ENCODE peak calls at places on chromosomes 1 and 21, in six cellular contexts. U is A549, M is prostate gland, W is mesenchymal stem cell, K is tibial artery, F is testis. E is an unnamed sample.
A peak's percentile ranks its signal among the peaks of the same experiment; 100 is the strongest.

GRCh38 chr1:236338096-236338495 is 56.0 kb upstream of the EDARADD start:
- DNase-seq in W (no peak), U (no peak), M (no peak), K (no peak), F (no peak), E (no peak)

GRCh38 chr1:244450597-244451538 is 841 bp downstream of the ADSS2 start:
- DNase-seq in K (peak; percentile 81), M (peak; percentile 33), F (peak; percentile 55), W (peak; percentile 77), U (peak; percentile 40), E (peak; percentile 62)

GRCh38 chr1:181972256-181972655 is 89.3 kb downstream of the ZNF648 start:
- DNase-seq in F (no peak), W (no peak), U (no peak), K (no peak), M (no peak), E (no peak)

GRCh38 chr1:170929835-170930554 is 5.3 kb upstream of the MROH9 start:
- DNase-seq in F (peak; percentile 40), K (no peak), U (peak; percentile 66), M (peak; percentile 21), W (peak; percentile 63), E (peak; percentile 6)

GRCh38 chr21:39385299-39386145 is 36.6 kb upstream of the HMGN1 start:
- DNase-seq in W (no peak), F (peak; percentile 83), K (peak; percentile 86), M (peak; percentile 51), U (peak; percentile 89), E (peak; percentile 76)

GRCh38 chr21:45788635-45789506 is 145.3 kb downstream of the PCBP3 start:
- DNase-seq in F (no peak), U (no peak), W (peak; percentile 5), K (no peak), M (no peak), E (no peak)

GRCh38 chr1:8816306-8816705 is 1.1 kb downstream of the RERE start:
- DNase-seq in W (peak; percentile 46), K (no peak), M (no peak), F (no peak), U (no peak), E (no peak)

GRCh38 chr1:3501856-3502665 is 47.6 kb downstream of the ARHGEF16 start:
- DNase-seq in M (peak; percentile 50), K (peak; percentile 92), F (peak; percentile 66), W (peak; percentile 42), U (peak; percentile 21), E (peak; percentile 29)

GRCh38 chr1:67078291-67078690 is 24.3 kb upstream of the SLC35D1 start:
- DNase-seq in K (no peak), M (no peak), U (no peak), W (no peak), F (no peak), E (no peak)

GRCh38 chr21:42463861-42464515 is 32.0 kb downstream of the RSPH1 start:
- DNase-seq in F (peak; percentile 78), M (no peak), W (peak; percentile 59), U (no peak), K (peak; percentile 59), E (no peak)

GRCh38 chr1:184002071-184002470 is 35.5 kb downstream of the COLGALT2 start:
- DNase-seq in W (peak; percentile 79), M (no peak), F (peak; percentile 56), K (no peak), U (no peak), E (peak; percentile 42)

GRCh38 chr1:149936076-149936991 is at the start of gene MTMR11:
- DNase-seq in M (peak; percentile 32), U (peak; percentile 66), F (peak; percentile 76), K (peak; percentile 78), W (peak; percentile 47), E (no peak)

GRCh38 chr21:33801424-33802405 is 113.9 kb downstream of the ATP5PO start:
- DNase-seq in U (peak; percentile 14), K (no peak), F (no peak), W (peak; percentile 31), M (peak; percentile 95), E (no peak)

GRCh38 chr1:36157115-36157903 is 1.3 kb downstream of the MAP7D1 start:
- DNase-seq in K (peak; percentile 77), U (no peak), F (no peak), W (peak; percentile 47), M (no peak), E (no peak)

GRCh38 chr1:53511933-53512806 is 53.0 kb downstream of the DMRTB1 start:
- DNase-seq in W (no peak), M (peak; percentile 80), F (no peak), K (peak; percentile 76), U (no peak), E (peak; percentile 45)

GRCh38 chr1:107865627-107866026 is 99.4 kb downstream of the VAV3 start:
- DNase-seq in K (no peak), F (no peak), M (no peak), W (no peak), U (no peak), E (no peak)

GRCh38 chr1:156493154-156493631 is 7.4 kb downstream of the MEF2D start:
- DNase-seq in K (no peak), U (no peak), W (no peak), M (peak; percentile 84), F (no peak), E (peak; percentile 68)

GRCh38 chr1:30405081-30405480 is 318.3 kb downstream of the MATN1 start:
- DNase-seq in W (no peak), F (no peak), M (no peak), K (peak; percentile 32), U (no peak), E (no peak)

GRCh38 chr1:18020021-18020817 is 87.4 kb upstream of the IGSF21 start:
- DNase-seq in M (no peak), U (no peak), W (no peak), K (no peak), F (no peak), E (no peak)

GRCh38 chr21:20272791-20273362 is 725.3 kb upstream of the NCAM2 start:
- DNase-seq in M (no peak), K (no peak), U (no peak), F (no peak), W (no peak), E (no peak)

GRCh38 chr1:29576510-29576909 is 340.2 kb downstream of the PTPRU start:
- DNase-seq in U (no peak), M (no peak), K (no peak), W (no peak), F (no peak), E (no peak)

GRCh38 chr1:51139474-51139873 is 37.4 kb downstream of the C1orf185 start:
- DNase-seq in U (no peak), K (no peak), M (no peak), F (no peak), W (no peak), E (no peak)

GRCh38 chr1:10960954-10961833 is 51.3 kb upstream of the TARDBP start:
- DNase-seq in M (peak; percentile 79), U (peak; percentile 84), W (peak; percentile 71), K (peak; percentile 82), F (peak; percentile 93), E (peak; percentile 83)

GRCh38 chr1:209823143-209824041 is 4.4 kb upstream of the UTP25 start:
- DNase-seq in U (peak; percentile 42), K (no peak), F (no peak), W (peak; percentile 61), M (peak; percentile 74), E (no peak)

GRCh38 chr1:209822706-209823105 is 5.1 kb upstream of the UTP25 start:
- DNase-seq in F (no peak), M (no peak), W (no peak), K (no peak), U (no peak), E (no peak)

GRCh38 chr1:209829716-209830115 is 1.9 kb downstream of the UTP25 start:
- DNase-seq in U (no peak), W (no peak), M (no peak), F (no peak), K (no peak), E (no peak)

GRCh38 chr1:209827384-209828261 is at the start of gene UTP25:
- DNase-seq in K (peak; percentile 95), W (peak; percentile 97), M (peak; percentile 86), U (peak; percentile 80), F (peak; percentile 97), E (peak; percentile 90)

GRCh38 chr1:209825591-209826433 is 2.0 kb upstream of the UTP25 start:
- DNase-seq in W (no peak), U (no peak), M (peak; percentile 77), F (no peak), K (no peak), E (no peak)
- H3K4me1 ChIP-seq in W (peaks cover 6% of the 10 kb centered on the region), U (peaks cover 33% of the 10 kb centered on the region), M (no peaks in the 10 kb centered on the region), F (no peaks in the 10 kb centered on the region), K (no peaks in the 10 kb centered on the region), E (peaks cover 20% of the 10 kb centered on the region)

DNA sequence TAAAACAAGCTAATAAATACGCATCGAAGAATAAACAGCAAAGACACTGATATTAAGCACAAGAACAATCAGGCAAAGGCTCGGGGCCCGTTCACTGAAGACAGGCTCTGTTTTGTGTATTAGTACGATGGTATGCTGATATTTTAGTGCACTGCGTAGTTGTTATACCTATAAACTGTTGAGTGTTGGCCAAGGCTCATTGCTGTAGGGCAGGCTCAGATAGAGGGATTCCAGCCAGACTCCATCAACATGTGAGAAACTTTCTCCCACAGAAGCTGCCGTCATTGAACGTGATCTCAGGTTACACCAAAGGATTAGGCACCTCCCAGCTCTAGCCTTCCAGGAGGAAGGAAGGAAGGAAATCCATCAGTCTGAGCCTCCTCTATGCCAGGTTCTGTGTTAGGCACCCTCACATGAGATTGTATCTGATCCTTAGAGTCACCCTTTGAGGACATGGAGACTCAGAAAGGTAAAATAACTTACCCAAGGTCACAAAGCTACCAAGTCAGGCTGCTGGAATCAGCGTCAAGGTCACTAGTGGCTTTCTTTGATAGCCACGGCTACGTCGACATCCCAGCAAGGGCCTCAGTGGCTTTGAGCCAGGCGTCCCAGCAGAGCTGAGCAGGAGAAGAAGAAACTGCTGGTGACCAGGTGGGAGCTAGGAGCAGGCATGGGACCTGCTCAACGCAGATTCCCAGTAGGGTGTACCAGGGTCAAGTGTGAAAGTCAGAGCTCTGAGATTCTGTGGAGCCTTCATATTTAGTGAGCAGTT is 14.8 kb downstream of the BCAR3 start:
- DNase-seq in U (no peak), K (no peak), W (no peak), F (no peak), M (peak; percentile 86), E (no peak)
- H3K4me1 ChIP-seq in U (peaks cover 97% of the 10 kb centered on the region), K (no peaks in the 10 kb centered on the region), W (peaks cover 20% of the 10 kb centered on the region), F (peaks cover 92% of the 10 kb centered on the region), M (peaks cover 2% of the 10 kb centered on the region), E (peaks cover 99% of the 10 kb centered on the region)

DNA sequence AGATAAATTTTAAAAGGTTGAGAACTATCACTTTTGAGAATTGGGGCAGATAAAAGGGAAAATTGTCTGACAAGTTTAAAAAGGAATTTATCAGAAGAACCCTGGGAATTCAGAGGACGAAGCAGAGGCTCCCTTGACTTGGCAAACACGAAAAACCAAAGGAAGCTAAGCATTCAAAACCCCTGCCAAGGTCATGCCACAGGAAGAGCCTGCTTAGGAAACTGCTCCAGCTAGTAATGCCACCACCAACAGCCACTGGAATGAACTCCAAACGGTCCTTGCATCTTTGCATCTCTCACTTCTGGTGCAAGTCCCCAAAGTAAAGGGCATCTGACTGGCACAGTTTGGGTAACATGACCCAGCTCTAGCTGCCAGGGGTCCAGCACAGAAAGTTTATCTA is 7.2 kb downstream of the GPBP1L1 start:
- DNase-seq in K (no peak), U (no peak), M (no peak), F (no peak), W (no peak), E (no peak)
- H3K4me1 ChIP-seq in K (no peaks in the 10 kb centered on the region), U (peaks cover 57% of the 10 kb centered on the region), M (peaks cover 15% of the 10 kb centered on the region), F (peaks cover 20% of the 10 kb centered on the region), W (peaks cover 10% of the 10 kb centered on the region), E (peaks cover 100% of the 10 kb centered on the region)

DNA sequence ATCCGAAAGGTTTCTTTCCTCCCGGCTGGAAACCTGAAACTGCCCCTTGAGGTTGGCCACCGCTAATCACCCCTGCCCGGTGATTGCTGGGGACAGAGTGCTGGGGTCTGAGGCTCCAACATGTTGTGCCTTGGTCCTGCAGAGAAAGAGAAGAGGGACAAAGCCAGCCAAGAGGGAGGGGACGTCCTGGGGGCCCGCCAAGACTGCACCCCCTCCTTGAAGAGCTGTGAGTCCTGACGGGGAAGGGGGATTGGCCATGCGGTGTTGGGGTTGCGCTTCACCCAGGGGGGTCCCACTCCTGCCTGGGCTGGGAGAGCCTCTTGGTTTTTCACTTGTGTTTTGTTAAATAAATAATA is 19.5 kb downstream of the LDLRAP1 start:
- DNase-seq in F (no peak), W (no peak), M (no peak), U (no peak), K (no peak), E (no peak)
- H3K4me1 ChIP-seq in F (peaks cover 13% of the 10 kb centered on the region), W (peaks cover 36% of the 10 kb centered on the region), M (peaks cover 38% of the 10 kb centered on the region), U (no peaks in the 10 kb centered on the region), K (peaks cover 5% of the 10 kb centered on the region), E (peaks cover 65% of the 10 kb centered on the region)

E was measured in heart right ventricle.